ENCODE peak calls at places on chromosomes 7 and 10, in seven cellular contexts. One of them, this sample, is unnamed.

GRCh38 chr10:102604379-102604960 is 39.8 kb upstream of the TRIM8 start:
- DNase-seq in fibroblast of mammary gland: peak; percentile 79
- DNase-seq in endothelial cell of umbilical vein: peak; percentile 86
- DNase-seq in body of pancreas: no peak
- DNase-seq in bronchial epithelial cell: peak; percentile 95
- DNase-seq in neural progenitor cell: no peak
- DNase-seq in cardiac fibroblast: peak; percentile 82
- DNase-seq in this sample: peak; percentile 88

GRCh38 chr10:131641231-131641630 is 259.6 kb upstream of the PPP2R2D start:
- DNase-seq in fibroblast of mammary gland: no peak
- DNase-seq in endothelial cell of umbilical vein: no peak
- DNase-seq in body of pancreas: peak; percentile 36
- DNase-seq in bronchial epithelial cell: no peak
- DNase-seq in neural progenitor cell: no peak
- DNase-seq in cardiac fibroblast: no peak
- DNase-seq in this sample: no peak

GRCh38 chr7:44769381-44770209 is 20.9 kb downstream of the ZMIZ2 start:
- DNase-seq in fibroblast of mammary gland: peak; percentile 54
- DNase-seq in endothelial cell of umbilical vein: no peak
- DNase-seq in body of pancreas: peak; percentile 56
- DNase-seq in bronchial epithelial cell: peak; percentile 15
- DNase-seq in neural progenitor cell: peak; percentile 21
- DNase-seq in cardiac fibroblast: peak; percentile 66
- DNase-seq in this sample: peak; percentile 53

GRCh38 chr10:92470026-92470425 is 103.9 kb downstream of the IDE start:
- DNase-seq in fibroblast of mammary gland: no peak
- DNase-seq in endothelial cell of umbilical vein: no peak
- DNase-seq in body of pancreas: no peak
- DNase-seq in bronchial epithelial cell: no peak
- DNase-seq in neural progenitor cell: no peak
- DNase-seq in cardiac fibroblast: no peak
- DNase-seq in this sample: no peak

GRCh38 chr10:47165168-47165710 is 134.8 kb upstream of the GDF10 start:
- DNase-seq in fibroblast of mammary gland: no peak
- DNase-seq in endothelial cell of umbilical vein: no peak
- DNase-seq in body of pancreas: no peak
- DNase-seq in bronchial epithelial cell: no peak
- DNase-seq in neural progenitor cell: no peak
- DNase-seq in cardiac fibroblast: no peak
- DNase-seq in this sample: no peak

GRCh38 chr10:124152139-124152780 is 58.9 kb upstream of the CHST15 start:
- DNase-seq in fibroblast of mammary gland: peak; percentile 65
- DNase-seq in endothelial cell of umbilical vein: no peak
- DNase-seq in body of pancreas: no peak
- DNase-seq in bronchial epithelial cell: peak; percentile 80
- DNase-seq in neural progenitor cell: no peak
- DNase-seq in cardiac fibroblast: peak; percentile 88
- DNase-seq in this sample: peak; percentile 66

GRCh38 chr10:52040486-52040885 is 273.6 kb upstream of the DKK1 start:
- DNase-seq in fibroblast of mammary gland: no peak
- DNase-seq in endothelial cell of umbilical vein: no peak
- DNase-seq in body of pancreas: no peak
- DNase-seq in bronchial epithelial cell: no peak
- DNase-seq in neural progenitor cell: no peak
- DNase-seq in cardiac fibroblast: no peak
- DNase-seq in this sample: no peak

GRCh38 chr7:113159746-113160339 is 41.5 kb upstream of the SMIM30 start:
- DNase-seq in fibroblast of mammary gland: peak; percentile 49
- DNase-seq in endothelial cell of umbilical vein: peak; percentile 6
- DNase-seq in body of pancreas: peak; percentile 28
- DNase-seq in bronchial epithelial cell: peak; percentile 38
- DNase-seq in neural progenitor cell: peak; percentile 63
- DNase-seq in cardiac fibroblast: peak; percentile 35
- DNase-seq in this sample: peak; percentile 53

GRCh38 chr7:41085244-41085643 is 617.6 kb downstream of the INHBA start:
- DNase-seq in fibroblast of mammary gland: peak; percentile 83
- DNase-seq in endothelial cell of umbilical vein: no peak
- DNase-seq in body of pancreas: no peak
- DNase-seq in bronchial epithelial cell: peak; percentile 69
- DNase-seq in neural progenitor cell: no peak
- DNase-seq in cardiac fibroblast: no peak
- DNase-seq in this sample: peak; percentile 40

GRCh38 chr7:108716783-108717182 is 147.1 kb downstream of the DNAJB9 start:
- DNase-seq in fibroblast of mammary gland: peak; percentile 25
- DNase-seq in endothelial cell of umbilical vein: no peak
- DNase-seq in body of pancreas: no peak
- DNase-seq in bronchial epithelial cell: peak; percentile 21
- DNase-seq in neural progenitor cell: no peak
- DNase-seq in cardiac fibroblast: peak; percentile 5
- DNase-seq in this sample: peak; percentile 13

GRCh38 chr10:9814285-9814866 is 1203.3 kb upstream of the CELF2 start:
- DNase-seq in fibroblast of mammary gland: peak; percentile 63
- DNase-seq in endothelial cell of umbilical vein: no peak
- DNase-seq in body of pancreas: no peak
- DNase-seq in bronchial epithelial cell: no peak
- DNase-seq in neural progenitor cell: no peak
- DNase-seq in cardiac fibroblast: peak; percentile 5
- DNase-seq in this sample: peak; percentile 30

GRCh38 chr7:101216860-101217387 is 457 bp downstream of the PLOD3 start:
- DNase-seq in fibroblast of mammary gland: no peak
- DNase-seq in endothelial cell of umbilical vein: peak; percentile 21
- DNase-seq in body of pancreas: no peak
- DNase-seq in bronchial epithelial cell: no peak
- DNase-seq in neural progenitor cell: peak; percentile 59
- DNase-seq in cardiac fibroblast: no peak
- DNase-seq in this sample: peak; percentile 34

GRCh38 chr10:103514244-103514643 is 20.7 kb downstream of the NEURL1 start:
- DNase-seq in fibroblast of mammary gland: no peak
- DNase-seq in endothelial cell of umbilical vein: no peak
- DNase-seq in body of pancreas: no peak
- DNase-seq in bronchial epithelial cell: no peak
- DNase-seq in neural progenitor cell: no peak
- DNase-seq in cardiac fibroblast: no peak
- DNase-seq in this sample: no peak

GRCh38 chr10:86264481-86265231 is 101.9 kb downstream of the GRID1 start:
- DNase-seq in fibroblast of mammary gland: no peak
- DNase-seq in endothelial cell of umbilical vein: no peak
- DNase-seq in body of pancreas: no peak
- DNase-seq in bronchial epithelial cell: no peak
- DNase-seq in neural progenitor cell: no peak
- DNase-seq in cardiac fibroblast: no peak
- DNase-seq in this sample: no peak

GRCh38 chr10:28410420-28411135 is 107.7 kb upstream of the MPP7 start:
- DNase-seq in fibroblast of mammary gland: no peak
- DNase-seq in endothelial cell of umbilical vein: no peak
- DNase-seq in body of pancreas: no peak
- DNase-seq in bronchial epithelial cell: peak; percentile 22
- DNase-seq in neural progenitor cell: no peak
- DNase-seq in cardiac fibroblast: peak; percentile 11
- DNase-seq in this sample: peak; percentile 13

GRCh38 chr10:49572594-49573114 is 33.7 kb upstream of the ERCC6 start:
- DNase-seq in fibroblast of mammary gland: no peak
- DNase-seq in endothelial cell of umbilical vein: no peak
- DNase-seq in body of pancreas: no peak
- DNase-seq in bronchial epithelial cell: no peak
- DNase-seq in neural progenitor cell: no peak
- DNase-seq in cardiac fibroblast: no peak
- DNase-seq in this sample: no peak
- H3K4me3 ChIP-seq in fibroblast of mammary gland: no peak overlapping the region
- H3K4me3 ChIP-seq in endothelial cell of umbilical vein: no peak overlapping the region
- H3K4me3 ChIP-seq in body of pancreas: no peak overlapping the region
- H3K4me3 ChIP-seq in bronchial epithelial cell: no peak overlapping the region
- H3K4me3 ChIP-seq in neural progenitor cell: no peak overlapping the region
- H3K4me3 ChIP-seq in cardiac fibroblast: no peak overlapping the region
- H3K4me3 ChIP-seq in this sample: no peak overlapping the region

DNA sequence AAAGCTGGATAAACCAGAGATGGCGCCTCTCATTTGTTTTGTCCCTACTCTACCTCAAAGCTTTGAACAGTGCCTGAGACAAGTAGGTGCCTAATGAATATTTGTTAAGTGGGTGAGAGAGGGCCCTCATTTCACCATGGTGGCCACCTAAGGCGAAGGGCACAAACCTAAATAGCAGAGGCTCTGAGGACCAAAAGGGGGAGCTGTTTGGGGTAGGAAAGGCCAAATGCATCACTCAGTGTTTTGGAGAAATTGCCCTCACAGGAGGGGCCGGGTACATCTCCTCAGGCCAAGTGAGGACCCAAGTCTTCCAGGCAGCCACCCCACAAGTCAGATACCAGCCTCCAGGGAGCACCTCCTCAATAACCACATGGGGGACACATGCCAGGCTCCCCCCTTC is 14.0 kb downstream of the IMPDH1 start:
- DNase-seq in fibroblast of mammary gland: no peak
- DNase-seq in endothelial cell of umbilical vein: no peak
- DNase-seq in body of pancreas: no peak
- DNase-seq in bronchial epithelial cell: no peak
- DNase-seq in neural progenitor cell: no peak
- DNase-seq in cardiac fibroblast: no peak
- DNase-seq in this sample: no peak
- TF ChIP-seq CTCF in fibroblast of mammary gland: peak; percentile 15
- TF ChIP-seq CTCF in endothelial cell of umbilical vein: no peak
- TF ChIP-seq CTCF in body of pancreas: no peak
- TF ChIP-seq CTCF in bronchial epithelial cell: peak; percentile 14
- TF ChIP-seq CTCF in neural progenitor cell: no peak
- TF ChIP-seq CTCF in cardiac fibroblast: peak; percentile 7
- TF ChIP-seq CTCF in this sample: peak; percentile 21

DNA sequence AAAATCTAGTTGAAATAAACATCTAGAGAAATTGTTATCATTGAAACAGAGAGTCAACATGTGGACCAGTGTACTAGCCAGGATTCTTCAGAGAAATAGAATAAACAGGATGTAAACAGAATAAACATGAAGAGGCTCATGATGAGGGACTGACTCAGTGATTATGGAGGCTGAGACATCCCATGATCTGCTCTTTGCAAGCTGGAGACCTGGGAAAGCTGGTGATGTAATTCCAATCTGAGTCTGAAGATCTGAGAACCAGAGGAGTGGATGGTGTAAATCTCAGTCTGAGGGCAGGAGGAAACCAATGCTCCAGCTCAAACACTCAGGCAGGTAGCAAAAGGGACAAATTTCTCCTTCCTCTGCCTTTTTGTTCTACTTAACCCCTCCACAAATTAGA is 62.9 kb upstream of the FAM180A start:
- DNase-seq in fibroblast of mammary gland: peak; percentile 45
- DNase-seq in endothelial cell of umbilical vein: no peak
- DNase-seq in body of pancreas: no peak
- DNase-seq in bronchial epithelial cell: peak; percentile 12
- DNase-seq in neural progenitor cell: no peak
- DNase-seq in cardiac fibroblast: no peak
- DNase-seq in this sample: no peak
- H3K4me3 ChIP-seq in fibroblast of mammary gland: no peak overlapping the region
- H3K4me3 ChIP-seq in endothelial cell of umbilical vein: no peak overlapping the region
- H3K4me3 ChIP-seq in body of pancreas: no peak overlapping the region
- H3K4me3 ChIP-seq in bronchial epithelial cell: no peak overlapping the region
- H3K4me3 ChIP-seq in neural progenitor cell: no peak overlapping the region
- H3K4me3 ChIP-seq in cardiac fibroblast: no peak overlapping the region
- H3K4me3 ChIP-seq in this sample: no peak overlapping the region

GRCh38 chr10:97100657-97101056 is 85.1 kb downstream of the SLIT1 start:
- DNase-seq in fibroblast of mammary gland: no peak
- DNase-seq in endothelial cell of umbilical vein: no peak
- DNase-seq in body of pancreas: no peak
- DNase-seq in bronchial epithelial cell: no peak
- DNase-seq in neural progenitor cell: no peak
- DNase-seq in cardiac fibroblast: no peak
- DNase-seq in this sample: no peak

GRCh38 chr10:97099089-97099488 is 86.7 kb downstream of the SLIT1 start:
- DNase-seq in fibroblast of mammary gland: no peak
- DNase-seq in endothelial cell of umbilical vein: no peak
- DNase-seq in body of pancreas: no peak
- DNase-seq in bronchial epithelial cell: no peak
- DNase-seq in neural progenitor cell: no peak
- DNase-seq in cardiac fibroblast: no peak
- DNase-seq in this sample: no peak

GRCh38 chr10:97102441-97102840 is 83.3 kb downstream of the SLIT1 start:
- DNase-seq in fibroblast of mammary gland: no peak
- DNase-seq in endothelial cell of umbilical vein: no peak
- DNase-seq in body of pancreas: no peak
- DNase-seq in bronchial epithelial cell: no peak
- DNase-seq in neural progenitor cell: no peak
- DNase-seq in cardiac fibroblast: no peak
- DNase-seq in this sample: no peak

GRCh38 chr10:97099868-97100267 is 85.9 kb downstream of the SLIT1 start:
- DNase-seq in fibroblast of mammary gland: no peak
- DNase-seq in endothelial cell of umbilical vein: no peak
- DNase-seq in body of pancreas: no peak
- DNase-seq in bronchial epithelial cell: no peak
- DNase-seq in neural progenitor cell: no peak
- DNase-seq in cardiac fibroblast: no peak
- DNase-seq in this sample: no peak

DNA sequence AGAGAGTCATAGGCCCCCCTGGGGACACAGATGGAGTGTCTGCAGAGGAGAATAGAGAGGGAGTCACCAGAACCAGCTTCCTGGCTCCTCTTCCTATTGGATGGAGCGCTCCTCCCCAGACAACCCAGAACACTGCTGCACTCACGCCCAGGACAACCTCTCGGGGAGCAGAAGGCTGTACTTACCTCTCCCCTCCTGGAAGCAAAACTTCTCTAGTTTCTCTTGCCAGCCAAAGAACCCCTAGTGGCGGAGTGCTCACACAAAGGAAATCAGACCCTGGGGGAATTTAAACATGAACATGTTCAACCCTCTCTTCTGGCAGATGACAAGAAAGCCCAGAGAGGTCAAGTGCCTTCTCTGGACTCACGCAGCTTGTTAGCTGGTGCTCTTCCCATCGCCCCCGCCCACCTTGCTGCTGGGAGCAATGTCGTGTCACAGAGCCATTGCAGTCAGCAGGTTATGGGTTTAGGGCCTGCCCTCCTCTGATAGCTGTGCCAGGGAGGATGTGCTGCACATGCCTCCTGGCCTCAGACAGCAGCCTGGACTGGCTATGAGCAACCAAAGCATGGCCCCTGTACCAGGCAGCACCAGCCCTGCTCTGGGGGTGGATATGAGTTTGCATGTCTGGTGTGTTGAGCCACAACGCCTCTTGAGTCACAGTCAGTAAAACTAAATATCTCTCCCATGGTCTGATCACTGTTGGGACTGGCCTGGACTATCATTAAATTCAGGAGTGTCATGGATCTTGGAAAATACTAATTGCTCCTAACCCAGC is 84.4 kb downstream of the SLIT1 start:
- DNase-seq in fibroblast of mammary gland: no peak
- DNase-seq in endothelial cell of umbilical vein: no peak
- DNase-seq in body of pancreas: no peak
- DNase-seq in bronchial epithelial cell: no peak
- DNase-seq in neural progenitor cell: no peak
- DNase-seq in cardiac fibroblast: no peak
- DNase-seq in this sample: no peak
- TF ChIP-seq CTCF in fibroblast of mammary gland: no peak
- TF ChIP-seq CTCF in endothelial cell of umbilical vein: no peak
- TF ChIP-seq CTCF in body of pancreas: no peak
- TF ChIP-seq CTCF in bronchial epithelial cell: no peak
- TF ChIP-seq CTCF in neural progenitor cell: peak; percentile 22
- TF ChIP-seq CTCF in cardiac fibroblast: no peak
- TF ChIP-seq CTCF in this sample: no peak

GRCh38 chr10:128049226-128050010 is 76.8 kb downstream of the MKI67 start:
- DNase-seq in fibroblast of mammary gland: no peak
- DNase-seq in endothelial cell of umbilical vein: no peak
- DNase-seq in body of pancreas: peak; percentile 34
- DNase-seq in bronchial epithelial cell: no peak
- DNase-seq in neural progenitor cell: no peak
- DNase-seq in cardiac fibroblast: no peak
- DNase-seq in this sample: no peak
- H3K4me3 ChIP-seq in fibroblast of mammary gland: no peak overlapping the region
- H3K4me3 ChIP-seq in endothelial cell of umbilical vein: no peak overlapping the region
- H3K4me3 ChIP-seq in body of pancreas: no peak overlapping the region
- H3K4me3 ChIP-seq in bronchial epithelial cell: peak overlapping the region; percentile 66
- H3K4me3 ChIP-seq in neural progenitor cell: no peak overlapping the region
- H3K4me3 ChIP-seq in cardiac fibroblast: no peak overlapping the region
- H3K4me3 ChIP-seq in this sample: no peak overlapping the region

This sample was measured in fibroblast of pulmonary artery.